ENCODE peak calls at places on chromosomes 2 and 18, in five cellular contexts. One of them, this sample, is unnamed.
A peak's percentile ranks its signal among the peaks of the same experiment; 100 is the strongest.

GRCh38 chr2:106547516-106547915 is 60.4 kb downstream of the CD8B2 start:
- DNase-seq in astrocyte of the spinal cord: no peak
- DNase-seq in heart right ventricle: no peak
- DNase-seq in foreskin fibroblast: no peak
- DNase-seq in pancreas: no peak
- DNase-seq in this sample: no peak

GRCh38 chr18:80210312-80211083 is 36.8 kb downstream of the PARD6G start:
- DNase-seq in astrocyte of the spinal cord: no peak
- DNase-seq in heart right ventricle: no peak
- DNase-seq in foreskin fibroblast: no peak
- DNase-seq in pancreas: no peak
- DNase-seq in this sample: no peak

GRCh38 chr2:158518083-158518482 is 61.3 kb downstream of the PKP4 start:
- DNase-seq in astrocyte of the spinal cord: no peak
- DNase-seq in heart right ventricle: no peak
- DNase-seq in foreskin fibroblast: peak; percentile 40
- DNase-seq in pancreas: no peak
- DNase-seq in this sample: peak; percentile 32

GRCh38 chr2:159076233-159076632 is 107.8 kb downstream of the TANC1 start:
- DNase-seq in astrocyte of the spinal cord: peak; percentile 86
- DNase-seq in heart right ventricle: no peak
- DNase-seq in foreskin fibroblast: peak; percentile 83
- DNase-seq in pancreas: no peak
- DNase-seq in this sample: no peak

GRCh38 chr2:228768818-228769217 is 502.3 kb downstream of the PID1 start:
- DNase-seq in astrocyte of the spinal cord: peak; percentile 87
- DNase-seq in heart right ventricle: no peak
- DNase-seq in foreskin fibroblast: peak; percentile 78
- DNase-seq in pancreas: no peak
- DNase-seq in this sample: no peak

GRCh38 chr18:60003610-60004185 is 103.9 kb downstream of the PMAIP1 start:
- DNase-seq in astrocyte of the spinal cord: no peak
- DNase-seq in heart right ventricle: no peak
- DNase-seq in foreskin fibroblast: no peak
- DNase-seq in pancreas: peak; percentile 29
- DNase-seq in this sample: no peak

GRCh38 chr18:7743256-7743655 is 176.1 kb downstream of the PTPRM start:
- DNase-seq in astrocyte of the spinal cord: no peak
- DNase-seq in heart right ventricle: no peak
- DNase-seq in foreskin fibroblast: no peak
- DNase-seq in pancreas: no peak
- DNase-seq in this sample: no peak

GRCh38 chr2:143294068-143294467 is 164.8 kb downstream of the ARHGAP15 start:
- DNase-seq in astrocyte of the spinal cord: no peak
- DNase-seq in heart right ventricle: no peak
- DNase-seq in foreskin fibroblast: no peak
- DNase-seq in pancreas: no peak
- DNase-seq in this sample: no peak

GRCh38 chr18:65288908-65289307 is 461.9 kb upstream of the CDH7 start:
- DNase-seq in astrocyte of the spinal cord: no peak
- DNase-seq in heart right ventricle: no peak
- DNase-seq in foreskin fibroblast: no peak
- DNase-seq in pancreas: no peak
- DNase-seq in this sample: no peak

GRCh38 chr18:13831864-13832508 is 8.0 kb downstream of the MC5R start:
- DNase-seq in astrocyte of the spinal cord: no peak
- DNase-seq in heart right ventricle: no peak
- DNase-seq in foreskin fibroblast: no peak
- DNase-seq in pancreas: no peak
- DNase-seq in this sample: no peak

GRCh38 chr2:15076668-15077067 is 444.2 kb downstream of the LRATD1 start:
- DNase-seq in astrocyte of the spinal cord: no peak
- DNase-seq in heart right ventricle: no peak
- DNase-seq in foreskin fibroblast: no peak
- DNase-seq in pancreas: no peak
- DNase-seq in this sample: no peak

GRCh38 chr2:30149513-30149912 is 2.7 kb downstream of the YPEL5 start:
- DNase-seq in astrocyte of the spinal cord: no peak
- DNase-seq in heart right ventricle: no peak
- DNase-seq in foreskin fibroblast: no peak
- DNase-seq in pancreas: no peak
- DNase-seq in this sample: no peak

GRCh38 chr2:158131483-158131912 is 29.8 kb downstream of the UPP2 start:
- DNase-seq in astrocyte of the spinal cord: no peak
- DNase-seq in heart right ventricle: no peak
- DNase-seq in foreskin fibroblast: no peak
- DNase-seq in pancreas: no peak
- DNase-seq in this sample: no peak

GRCh38 chr2:98476192-98476868 is 31.7 kb downstream of the INPP4A start:
- DNase-seq in astrocyte of the spinal cord: no peak
- DNase-seq in heart right ventricle: no peak
- DNase-seq in foreskin fibroblast: no peak
- DNase-seq in pancreas: no peak
- DNase-seq in this sample: no peak

GRCh38 chr2:227703961-227704360 is 13.9 kb downstream of the SLC19A3 start:
- DNase-seq in astrocyte of the spinal cord: no peak
- DNase-seq in heart right ventricle: no peak
- DNase-seq in foreskin fibroblast: peak; percentile 17
- DNase-seq in pancreas: no peak
- DNase-seq in this sample: no peak

GRCh38 chr2:215638687-215639086 is 202.8 kb upstream of the FN1 start:
- DNase-seq in astrocyte of the spinal cord: no peak
- DNase-seq in heart right ventricle: no peak
- DNase-seq in foreskin fibroblast: no peak
- DNase-seq in pancreas: no peak
- DNase-seq in this sample: no peak

GRCh38 chr2:28401411-28401810 is 8.8 kb downstream of the FOSL2 start:
- DNase-seq in astrocyte of the spinal cord: no peak
- DNase-seq in heart right ventricle: no peak
- DNase-seq in foreskin fibroblast: no peak
- DNase-seq in pancreas: no peak
- DNase-seq in this sample: no peak

GRCh38 chr2:62186534-62186933 is 9.4 kb upstream of the B3GNT2 start:
- DNase-seq in astrocyte of the spinal cord: no peak
- DNase-seq in heart right ventricle: no peak
- DNase-seq in foreskin fibroblast: no peak
- DNase-seq in pancreas: no peak
- DNase-seq in this sample: no peak

GRCh38 chr2:150587547-150588209 is 100.2 kb upstream of the RND3 start:
- DNase-seq in astrocyte of the spinal cord: no peak
- DNase-seq in heart right ventricle: no peak
- DNase-seq in foreskin fibroblast: no peak
- DNase-seq in pancreas: no peak
- DNase-seq in this sample: no peak
- H3K4me3 ChIP-seq in astrocyte of the spinal cord: no peak overlapping the region
- H3K4me3 ChIP-seq in heart right ventricle: no peak overlapping the region
- H3K4me3 ChIP-seq in foreskin fibroblast: no peak overlapping the region
- H3K4me3 ChIP-seq in pancreas: no peak overlapping the region
- H3K4me3 ChIP-seq in this sample: no peak overlapping the region

DNA sequence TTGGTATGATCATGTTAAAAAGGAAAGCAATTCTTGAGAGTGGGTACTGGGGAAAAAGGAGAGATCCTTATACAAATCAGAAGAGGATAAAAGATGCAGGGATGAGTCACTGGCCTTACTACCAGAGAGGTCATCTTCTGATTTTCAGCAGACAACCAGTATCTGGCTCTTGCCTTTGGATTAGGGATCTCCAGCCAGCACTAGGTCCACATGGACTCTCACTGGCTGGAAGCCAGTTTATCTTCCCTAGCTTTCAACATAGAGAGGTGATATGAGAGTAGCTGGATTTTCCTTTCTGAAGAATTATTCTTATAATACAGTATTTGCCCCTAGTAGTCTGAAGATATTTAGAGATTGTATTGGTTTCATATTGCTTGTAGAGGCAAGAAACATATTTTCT is 30.2 kb downstream of the CERKL start:
- DNase-seq in astrocyte of the spinal cord: no peak
- DNase-seq in heart right ventricle: no peak
- DNase-seq in foreskin fibroblast: peak; percentile 7
- DNase-seq in pancreas: no peak
- DNase-seq in this sample: no peak
- H3K4me3 ChIP-seq in astrocyte of the spinal cord: no peak overlapping the region
- H3K4me3 ChIP-seq in heart right ventricle: no peak overlapping the region
- H3K4me3 ChIP-seq in foreskin fibroblast: no peak overlapping the region
- H3K4me3 ChIP-seq in pancreas: no peak overlapping the region
- H3K4me3 ChIP-seq in this sample: no peak overlapping the region

DNA sequence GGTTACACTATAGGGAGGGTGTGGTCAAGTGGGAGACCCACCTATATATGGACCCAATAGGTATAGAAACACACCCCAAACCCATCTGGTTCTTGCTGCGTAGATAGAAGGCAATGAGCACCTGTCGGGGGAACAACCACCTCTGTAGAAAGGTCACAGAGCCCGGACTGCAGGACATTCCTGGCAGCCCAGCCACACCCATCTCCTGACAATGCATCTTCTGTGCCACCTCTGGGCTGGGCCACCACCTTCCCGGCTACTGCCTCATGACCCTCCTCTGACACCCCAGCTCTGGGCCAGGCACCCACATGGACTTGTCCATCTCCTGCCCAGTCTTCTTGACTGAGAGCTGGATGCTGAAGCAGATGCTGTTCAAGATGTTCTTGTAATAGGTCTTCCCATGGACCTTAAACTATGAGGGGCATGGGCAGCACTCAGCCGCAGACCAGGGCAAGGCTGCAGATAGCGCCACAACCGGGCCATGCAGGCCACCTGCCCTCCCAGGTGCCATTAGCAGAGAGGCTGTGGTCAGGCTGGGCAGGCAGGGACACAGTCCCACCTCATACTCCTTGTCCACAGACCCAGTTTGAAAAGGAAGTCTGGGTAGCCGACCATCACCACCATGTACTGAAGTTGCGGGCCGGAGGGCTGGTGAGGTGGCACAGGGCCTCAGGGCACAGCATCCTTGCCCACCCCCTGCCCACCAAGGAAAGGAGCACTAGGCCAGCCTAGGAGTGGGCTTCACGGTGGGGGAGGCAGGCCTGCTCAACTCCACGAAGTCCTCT is 9.3 kb downstream of the ALPG start:
- DNase-seq in astrocyte of the spinal cord: no peak
- DNase-seq in heart right ventricle: no peak
- DNase-seq in foreskin fibroblast: no peak
- DNase-seq in pancreas: no peak
- DNase-seq in this sample: no peak
- H3K4me3 ChIP-seq in astrocyte of the spinal cord: no peak overlapping the region
- H3K4me3 ChIP-seq in heart right ventricle: no peak overlapping the region
- H3K4me3 ChIP-seq in foreskin fibroblast: no peak overlapping the region
- H3K4me3 ChIP-seq in pancreas: no peak overlapping the region
- H3K4me3 ChIP-seq in this sample: no peak overlapping the region

GRCh38 chr18:47986724-47987455 is 56.4 kb upstream of the SMAD2 start:
- DNase-seq in astrocyte of the spinal cord: no peak
- DNase-seq in heart right ventricle: no peak
- DNase-seq in foreskin fibroblast: no peak
- DNase-seq in pancreas: no peak
- DNase-seq in this sample: no peak
- H3K4me3 ChIP-seq in astrocyte of the spinal cord: no peak overlapping the region
- H3K4me3 ChIP-seq in heart right ventricle: no peak overlapping the region
- H3K4me3 ChIP-seq in foreskin fibroblast: no peak overlapping the region
- H3K4me3 ChIP-seq in pancreas: no peak overlapping the region
- H3K4me3 ChIP-seq in this sample: no peak overlapping the region

DNA sequence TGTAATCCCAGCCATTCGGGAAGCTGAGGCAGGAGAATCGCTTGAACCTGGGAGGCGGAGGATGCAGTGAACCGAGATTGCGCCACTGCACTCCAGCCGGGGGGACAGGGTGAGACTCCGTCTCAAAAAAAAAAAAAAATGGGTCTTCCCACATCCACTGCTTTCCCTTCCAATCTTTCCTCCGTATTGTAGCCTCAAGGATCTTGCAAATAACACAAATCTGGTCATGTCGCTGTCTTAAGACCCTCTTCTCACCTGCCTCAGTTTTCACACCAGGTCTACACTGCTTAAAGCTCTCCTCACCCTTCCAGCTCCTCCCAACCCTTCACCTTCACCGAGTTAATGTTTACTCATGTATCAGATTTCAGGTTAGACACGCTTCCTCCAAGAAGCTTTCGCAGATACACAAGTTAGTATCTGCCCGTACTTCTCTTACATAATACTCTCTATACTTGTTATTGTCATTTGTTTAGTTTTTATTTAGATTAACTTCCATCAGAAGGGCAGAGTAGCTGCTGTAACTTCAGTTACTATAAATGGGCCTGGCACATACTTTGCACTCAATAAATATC is 1.5 kb downstream of the IER3IP1 start:
- DNase-seq in astrocyte of the spinal cord: no peak
- DNase-seq in heart right ventricle: no peak
- DNase-seq in foreskin fibroblast: no peak
- DNase-seq in pancreas: no peak
- DNase-seq in this sample: no peak
- H3K4me3 ChIP-seq in astrocyte of the spinal cord: peak overlapping the region; percentile 87
- H3K4me3 ChIP-seq in heart right ventricle: peak overlapping the region; percentile 91
- H3K4me3 ChIP-seq in foreskin fibroblast: peak overlapping the region; percentile 92
- H3K4me3 ChIP-seq in pancreas: peak overlapping the region; percentile 99
- H3K4me3 ChIP-seq in this sample: peak overlapping the region; percentile 99

GRCh38 chr2:149860276-149860921 is 272.8 kb upstream of the MMADHC start:
- DNase-seq in astrocyte of the spinal cord: peak; percentile 99
- DNase-seq in heart right ventricle: no peak
- DNase-seq in foreskin fibroblast: peak; percentile 51
- DNase-seq in pancreas: no peak
- DNase-seq in this sample: peak; percentile 49

GRCh38 chr2:149857344-149857743 is 269.8 kb upstream of the MMADHC start:
- DNase-seq in astrocyte of the spinal cord: peak; percentile 17
- DNase-seq in heart right ventricle: no peak
- DNase-seq in foreskin fibroblast: peak; percentile 57
- DNase-seq in pancreas: no peak
- DNase-seq in this sample: no peak

GRCh38 chr2:149861034-149861433 is 273.5 kb upstream of the MMADHC start:
- DNase-seq in astrocyte of the spinal cord: no peak
- DNase-seq in heart right ventricle: no peak
- DNase-seq in foreskin fibroblast: no peak
- DNase-seq in pancreas: no peak
- DNase-seq in this sample: no peak

GRCh38 chr2:149858214-149858613 is 270.6 kb upstream of the MMADHC start:
- DNase-seq in astrocyte of the spinal cord: peak; percentile 36
- DNase-seq in heart right ventricle: no peak
- DNase-seq in foreskin fibroblast: peak; percentile 29
- DNase-seq in pancreas: no peak
- DNase-seq in this sample: no peak

GRCh38 chr2:149858916-149859634 is 271.5 kb upstream of the MMADHC start:
- DNase-seq in astrocyte of the spinal cord: peak; percentile 69
- DNase-seq in heart right ventricle: no peak
- DNase-seq in foreskin fibroblast: peak; percentile 69
- DNase-seq in pancreas: no peak
- DNase-seq in this sample: no peak
- H3K4me3 ChIP-seq in astrocyte of the spinal cord: no peak overlapping the region
- H3K4me3 ChIP-seq in heart right ventricle: no peak overlapping the region
- H3K4me3 ChIP-seq in foreskin fibroblast: peak overlapping the region; percentile 2
- H3K4me3 ChIP-seq in pancreas: no peak overlapping the region
- H3K4me3 ChIP-seq in this sample: no peak overlapping the region